ENCODE peak calls at places on chromosome 7, in eight cellular contexts. H, K, X, A, Y, Q, D and O are unnamed samples.

GRCh38 chr7:341841-342638 is 52.1 kb downstream of the FOXL3 start:
- DNase-seq in H (no peak), K (peak), X (no peak), A (no peak), Y (peak), Q (no peak), D (no peak), O (peak)

GRCh38 chr7:42192072-42192471 is 44.9 kb downstream of the GLI3 start:
- DNase-seq in H (no peak), K (no peak), X (no peak), A (no peak), Y (no peak), Q (no peak), D (peak), O (no peak)

GRCh38 chr7:20158684-20159083 is 58.5 kb downstream of the MACC1 start:
- DNase-seq in H (no peak), K (no peak), X (peak), A (no peak), Y (no peak), Q (no peak), D (no peak), O (peak)

GRCh38 chr7:95427914-95428516 is 6.8 kb downstream of the PON2 start:
- DNase-seq in H (no peak), K (no peak), X (no peak), A (no peak), Y (no peak), Q (no peak), D (no peak), O (no peak)

GRCh38 chr7:91325731-91326130 is 61.5 kb downstream of the FZD1 start:
- DNase-seq in H (no peak), K (no peak), X (no peak), A (peak), Y (no peak), Q (no peak), D (no peak), O (no peak)

GRCh38 chr7:84076219-84076618 is 118.4 kb downstream of the SEMA3A start:
- DNase-seq in H (no peak), K (no peak), X (no peak), A (no peak), Y (no peak), Q (no peak), D (no peak), O (no peak)

GRCh38 chr7:73728551-73728950 is 9.1 kb upstream of the STX1A start:
- DNase-seq in H (no peak), K (no peak), X (no peak), A (no peak), Y (no peak), Q (no peak), D (no peak), O (no peak)

GRCh38 chr7:131400833-131401593 is 73.3 kb downstream of the MKLN1 start:
- DNase-seq in H (no peak), K (no peak), X (peak), A (peak), Y (no peak), Q (no peak), D (peak), O (peak)

GRCh38 chr7:26690135-26690534 is 174.3 kb downstream of the SKAP2 start:
- DNase-seq in H (no peak), K (no peak), X (no peak), A (no peak), Y (no peak), Q (no peak), D (no peak), O (no peak)

GRCh38 chr7:13077466-13077865 is 390.0 kb downstream of the ARL4A start:
- DNase-seq in H (peak), K (no peak), X (peak), A (no peak), Y (no peak), Q (no peak), D (peak), O (no peak)

GRCh38 chr7:47937711-47938573 is 10.3 kb downstream of the PKD1L1 start:
- DNase-seq in H (no peak), K (no peak), X (no peak), A (no peak), Y (no peak), Q (peak), D (no peak), O (no peak)

GRCh38 chr7:102991540-102992214 is 78.9 kb downstream of the LRRC17 start:
- DNase-seq in H (peak), K (peak), X (peak), A (no peak), Y (peak), Q (no peak), D (peak), O (no peak)

GRCh38 chr7:135486258-135486657 is 23.6 kb downstream of the CNOT4 start:
- DNase-seq in H (peak), K (no peak), X (peak), A (no peak), Y (no peak), Q (no peak), D (peak), O (no peak)

GRCh38 chr7:15178065-15178464 is 275.5 kb upstream of the DGKB start:
- DNase-seq in H (peak), K (no peak), X (peak), A (no peak), Y (no peak), Q (no peak), D (peak), O (no peak)

GRCh38 chr7:83633516-83633915 is 15.4 kb downstream of the SEMA3E start:
- DNase-seq in H (no peak), K (no peak), X (no peak), A (no peak), Y (no peak), Q (no peak), D (no peak), O (no peak)

GRCh38 chr7:126210707-126211106 is 1042.0 kb downstream of the GRM8 start:
- DNase-seq in H (no peak), K (no peak), X (no peak), A (no peak), Y (no peak), Q (no peak), D (no peak), O (no peak)

GRCh38 chr7:22997871-22998515 is 15.9 kb downstream of the HYCC1 start:
- DNase-seq in H (no peak), K (no peak), X (no peak), A (no peak), Y (no peak), Q (no peak), D (no peak), O (no peak)

GRCh38 chr7:15370441-15370840 is 191.4 kb downstream of the AGMO start:
- DNase-seq in H (no peak), K (no peak), X (no peak), A (no peak), Y (no peak), Q (no peak), D (no peak), O (peak)

GRCh38 chr7:44373418-44373740 is 48.0 kb upstream of the CAMK2B start:
- DNase-seq in H (no peak), K (no peak), X (no peak), A (no peak), Y (no peak), Q (no peak), D (peak), O (no peak)

GRCh38 chr7:81743201-81743600 is 26.6 kb downstream of the HGF start:
- DNase-seq in H (no peak), K (no peak), X (no peak), A (no peak), Y (no peak), Q (no peak), D (no peak), O (no peak)

GRCh38 chr7:99005776-99006175 is 127.4 kb downstream of the TRRAP start:
- DNase-seq in H (no peak), K (peak), X (no peak), A (no peak), Y (no peak), Q (peak), D (no peak), O (peak)

GRCh38 chr7:102814025-102814471 is 65.2 kb downstream of the FAM185A start:
- DNase-seq in H (peak), K (no peak), X (peak), A (no peak), Y (no peak), Q (no peak), D (peak), O (no peak)

GRCh38 chr7:158066085-158066484 is 521.5 kb downstream of the PTPRN2 start:
- DNase-seq in H (no peak), K (no peak), X (no peak), A (no peak), Y (no peak), Q (no peak), D (no peak), O (no peak)

GRCh38 chr7:120733143-120733542 is 124.8 kb downstream of the TSPAN12 start:
- DNase-seq in H (peak), K (no peak), X (peak), A (no peak), Y (no peak), Q (no peak), D (peak), O (no peak)

GRCh38 chr7:88226886-88227516 is 7.2 kb upstream of the SRI start:
- DNase-seq in H (peak), K (no peak), X (peak), A (no peak), Y (peak), Q (no peak), D (no peak), O (no peak)

GRCh38 chr7:20435305-20435704 is 104.6 kb downstream of the ITGB8 start:
- DNase-seq in H (no peak), K (peak), X (no peak), A (no peak), Y (peak), Q (no peak), D (peak), O (no peak)

GRCh38 chr7:114481995-114482394 is 67.4 kb downstream of the FOXP2 start:
- DNase-seq in H (peak), K (no peak), X (peak), A (no peak), Y (no peak), Q (no peak), D (no peak), O (no peak)

GRCh38 chr7:122756860-122757259 is 54.1 kb upstream of the RNF148 start:
- DNase-seq in H (no peak), K (no peak), X (no peak), A (no peak), Y (no peak), Q (no peak), D (no peak), O (no peak)

GRCh38 chr7:50725774-50726173 is 56.9 kb downstream of the GRB10 start:
- DNase-seq in H (no peak), K (no peak), X (no peak), A (no peak), Y (no peak), Q (no peak), D (no peak), O (no peak)

GRCh38 chr7:121531175-121532070 is 135.3 kb upstream of the FAM3C start:
- DNase-seq in H (peak), K (no peak), X (no peak), A (no peak), Y (no peak), Q (no peak), D (no peak), O (no peak)

GRCh38 chr7:24701232-24701898 is 55.9 kb downstream of the GSDME start:
- DNase-seq in H (peak), K (no peak), X (peak), A (no peak), Y (no peak), Q (no peak), D (peak), O (peak)

GRCh38 chr7:111392976-111393762 is 169.1 kb downstream of the IMMP2L start:
- DNase-seq in H (no peak), K (no peak), X (peak), A (no peak), Y (no peak), Q (no peak), D (peak), O (no peak)

GRCh38 chr7:100867040-100867795 is at the start of gene TRIP6:
- DNase-seq in H (peak), K (peak), X (peak), A (peak), Y (peak), Q (peak), D (peak), O (peak)

GRCh38 chr7:107890493-107890961 is 456 bp upstream of the DLD start:
- DNase-seq in H (no peak), K (no peak), X (no peak), A (peak), Y (no peak), Q (no peak), D (peak), O (no peak)

GRCh38 chr7:149772821-149773425 is 465 bp downstream of the ZNF467 start:
- DNase-seq in H (no peak), K (no peak), X (no peak), A (peak), Y (peak), Q (peak), D (peak), O (no peak)